ENCODE peak calls at places on chromosomes 3 and 15, in six cellular contexts. W, X, E, O, P and Q are unnamed samples.

GRCh38 chr3:135973846-135974245 is 8.3 kb downstream of the PPP2R3A start:
- DNase-seq in W (no peak), X (no peak), E (no peak), O (no peak), P (no peak), Q (no peak)

GRCh38 chr3:39153977-39154299 is 547 bp upstream of the CSRNP1 start:
- DNase-seq in W (no peak), X (no peak), E (no peak), O (no peak), P (no peak), Q (no peak)

GRCh38 chr3:69084326-69084667 is 440 bp upstream of the ARL6IP5 start:
- DNase-seq in W (peak), X (no peak), E (no peak), O (no peak), P (peak), Q (no peak)

GRCh38 chr15:94893091-94893490 is 661.7 kb downstream of the MCTP2 start:
- DNase-seq in W (no peak), X (no peak), E (no peak), O (no peak), P (no peak), Q (no peak)

GRCh38 chr3:197750396-197750831 is 731 bp downstream of the FYTTD1 start:
- DNase-seq in W (no peak), X (no peak), E (no peak), O (no peak), P (peak), Q (no peak)

GRCh38 chr15:78565951-78566774 is 843 bp downstream of the CHRNA5 start:
- DNase-seq in W (peak), X (no peak), E (no peak), O (no peak), P (peak), Q (peak)

GRCh38 chr3:188133219-188133618 is 20.7 kb upstream of the LPP start:
- DNase-seq in W (no peak), X (no peak), E (no peak), O (no peak), P (no peak), Q (no peak)

GRCh38 chr15:85500060-85500708 is 119.8 kb downstream of the AKAP13 start:
- DNase-seq in W (no peak), X (no peak), E (no peak), O (no peak), P (no peak), Q (no peak)

GRCh38 chr3:134485075-134485536 is 679 bp downstream of the ANAPC13 start:
- DNase-seq in W (peak), X (no peak), E (no peak), O (no peak), P (peak), Q (no peak)

GRCh38 chr3:170497197-170497596 is 78.5 kb downstream of the CLDN11 start:
- DNase-seq in W (no peak), X (no peak), E (no peak), O (no peak), P (no peak), Q (no peak)

GRCh38 chr3:48820626-48821324 is 26.9 kb downstream of the PRKAR2A start:
- DNase-seq in W (peak), X (no peak), E (no peak), O (no peak), P (no peak), Q (no peak)

GRCh38 chr3:35829499-35829898 is 190.2 kb downstream of the ARPP21 start:
- DNase-seq in W (peak), X (no peak), E (no peak), O (no peak), P (no peak), Q (no peak)

GRCh38 chr3:159884661-159885402 is 103.8 kb upstream of the IL12A start:
- DNase-seq in W (peak), X (no peak), E (no peak), O (no peak), P (peak), Q (no peak)

GRCh38 chr3:187713504-187713903 is 11.1 kb upstream of the RTP2 start:
- DNase-seq in W (peak), X (no peak), E (no peak), O (no peak), P (peak), Q (no peak)

DNA sequence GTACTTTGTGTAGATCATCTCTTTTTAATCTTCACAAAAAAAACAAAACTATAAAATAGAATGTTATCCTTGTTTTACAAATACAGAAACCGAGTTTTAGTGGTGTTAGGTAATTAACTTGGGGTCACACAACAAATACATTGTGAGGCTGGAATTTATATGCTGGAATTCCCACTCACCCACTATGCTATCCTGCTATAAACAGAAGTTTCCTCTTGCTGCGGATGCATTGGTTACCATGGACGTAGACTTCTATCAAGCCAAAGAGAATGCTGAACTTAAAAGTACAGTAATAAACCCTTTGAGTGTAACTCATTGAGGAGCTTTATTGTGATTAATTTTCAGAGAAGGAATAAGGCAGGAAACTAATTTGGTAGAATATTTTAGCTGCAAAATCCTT is 9.2 kb downstream of the SNAP23 start:
- DNase-seq in W (no peak), X (no peak), E (no peak), O (no peak), P (no peak), Q (no peak)
- TF ChIP-seq ZNF274 in W (no peak), X (no peak), E (no peak), O (no peak), P (no peak), Q (no peak)

GRCh38 chr15:90019611-90020010 is 18.5 kb downstream of the ZNF710 start:
- DNase-seq in W (no peak), X (no peak), E (no peak), O (no peak), P (no peak), Q (no peak)
- H3K9ac ChIP-seq in W (no peak), X (no peak), E (no peak), O (peak), P (peak), Q (no peak)

DNA sequence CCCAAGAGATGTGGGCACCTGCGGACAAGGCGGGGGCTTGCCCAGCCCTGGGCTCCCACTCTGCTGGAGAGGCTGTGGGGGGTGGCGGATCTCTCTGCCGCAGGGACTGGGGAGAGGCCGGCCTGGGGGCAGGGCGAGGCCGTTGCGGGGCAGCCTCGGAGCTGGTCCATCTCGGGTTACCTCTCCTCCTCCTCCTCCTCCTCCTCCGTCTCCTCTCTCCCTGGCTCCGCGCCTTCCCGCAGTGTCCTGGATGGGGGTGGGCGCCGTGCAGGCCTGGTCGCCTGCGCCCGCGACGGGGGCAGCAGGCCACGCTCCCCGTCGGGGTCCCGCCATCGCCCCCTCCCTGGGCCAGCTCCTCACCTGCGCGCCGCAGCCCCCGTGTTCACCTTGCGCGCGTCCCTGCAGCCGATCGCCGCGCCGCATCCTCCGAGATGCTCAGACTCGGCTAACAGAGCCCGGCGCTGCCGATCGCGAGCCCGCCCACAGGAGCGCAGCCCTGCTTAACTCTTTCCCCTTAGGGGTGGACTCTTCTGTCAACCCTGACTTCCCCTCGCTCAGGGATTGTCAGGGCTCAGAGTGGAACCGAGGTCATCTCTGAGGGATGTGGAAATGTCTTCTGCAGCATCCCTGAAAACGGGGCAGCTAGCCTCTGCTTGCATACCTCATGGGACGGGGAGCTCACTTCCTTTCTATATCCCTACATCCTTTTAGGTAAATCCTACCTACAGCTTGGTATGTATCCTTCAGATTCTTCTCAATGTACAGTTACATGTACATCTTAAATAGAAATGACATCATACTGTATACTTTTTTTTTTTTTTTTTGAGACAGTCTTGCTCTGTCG is at the start of gene PRRT3:
- DNase-seq in W (no peak), X (no peak), E (no peak), O (no peak), P (peak), Q (peak)
- TF ChIP-seq YY1 in W (no peak), X (no peak), E (no peak), O (peak), P (no peak), Q (no peak)

GRCh38 chr3:186400677-186401076 is 38.6 kb upstream of the DGKG start:
- DNase-seq in W (no peak), X (no peak), E (no peak), O (no peak), P (no peak), Q (no peak)
- TF ChIP-seq ZNF274 in W (no peak), X (no peak), E (no peak), O (no peak), P (no peak), Q (no peak)

GRCh38 chr3:172036541-172037215 is 2.7 kb upstream of the FNDC3B start:
- DNase-seq in W (no peak), X (no peak), E (no peak), O (no peak), P (peak), Q (no peak)
- H3K9ac ChIP-seq in W (no peak), X (no peak), E (no peak), O (no peak), P (no peak), Q (no peak)

GRCh38 chr15:65414841-65415621 is 7.7 kb downstream of the IGDCC4 start:
- DNase-seq in W (peak), X (peak), E (no peak), O (no peak), P (no peak), Q (peak)
- TF ChIP-seq YY1 in W (no peak), X (peak), E (no peak), O (no peak), P (no peak), Q (no peak)

GRCh38 chr3:7607083-7607482 is 746.2 kb downstream of the GRM7 start:
- DNase-seq in W (no peak), X (no peak), E (no peak), O (no peak), P (no peak), Q (no peak)
- TF ChIP-seq ZNF274 in W (no peak), X (no peak), E (no peak), O (no peak), P (no peak), Q (no peak)

GRCh38 chr3:106176734-106177133 is 307.9 kb upstream of the CBLB start:
- DNase-seq in W (no peak), X (no peak), E (no peak), O (peak), P (no peak), Q (no peak)
- H3K9ac ChIP-seq in W (no peak), X (no peak), E (no peak), O (peak), P (no peak), Q (no peak)